ENCODE peak calls at places on chromosome 12, in seven cellular contexts. One of them, this sample, is unnamed.

GRCh38 chr12:43776498-43776897 is 17.7 kb downstream of the IRAK4 start:
- DNase-seq in lower lobe of right lung: no peak
- DNase-seq in IMR-90: peak
- DNase-seq in astrocyte of the spinal cord: peak
- DNase-seq in colonic mucosa: no peak
- DNase-seq in psoas muscle: no peak
- DNase-seq in cardiac fibroblast: peak
- DNase-seq in this sample: no peak

GRCh38 chr12:45257185-45257585 is 41.3 kb downstream of the ANO6 start:
- DNase-seq in lower lobe of right lung: no peak
- DNase-seq in IMR-90: no peak
- DNase-seq in astrocyte of the spinal cord: no peak
- DNase-seq in colonic mucosa: no peak
- DNase-seq in psoas muscle: no peak
- DNase-seq in cardiac fibroblast: no peak
- DNase-seq in this sample: no peak

GRCh38 chr12:114869091-114869834 is 185.3 kb upstream of the TBX3 start:
- DNase-seq in lower lobe of right lung: no peak
- DNase-seq in IMR-90: peak
- DNase-seq in astrocyte of the spinal cord: peak
- DNase-seq in colonic mucosa: no peak
- DNase-seq in psoas muscle: no peak
- DNase-seq in cardiac fibroblast: no peak
- DNase-seq in this sample: no peak

GRCh38 chr12:132489078-132489601 is 811 bp upstream of the FBRSL1 start:
- DNase-seq in lower lobe of right lung: peak
- DNase-seq in IMR-90: no peak
- DNase-seq in astrocyte of the spinal cord: no peak
- DNase-seq in colonic mucosa: peak
- DNase-seq in psoas muscle: peak
- DNase-seq in cardiac fibroblast: no peak
- DNase-seq in this sample: no peak

GRCh38 chr12:32106153-32106516 is 512 bp upstream of the BICD1 start:
- DNase-seq in lower lobe of right lung: no peak
- DNase-seq in IMR-90: no peak
- DNase-seq in astrocyte of the spinal cord: no peak
- DNase-seq in colonic mucosa: no peak
- DNase-seq in psoas muscle: no peak
- DNase-seq in cardiac fibroblast: no peak
- DNase-seq in this sample: no peak

GRCh38 chr12:34208331-34209258 is 186.3 kb downstream of the ALG10 start:
- DNase-seq in lower lobe of right lung: no peak
- DNase-seq in IMR-90: no peak
- DNase-seq in astrocyte of the spinal cord: no peak
- DNase-seq in colonic mucosa: no peak
- DNase-seq in psoas muscle: no peak
- DNase-seq in cardiac fibroblast: no peak
- DNase-seq in this sample: no peak

GRCh38 chr12:80484778-80485177 is 40.7 kb downstream of the PTPRQ start:
- DNase-seq in lower lobe of right lung: no peak
- DNase-seq in IMR-90: no peak
- DNase-seq in astrocyte of the spinal cord: no peak
- DNase-seq in colonic mucosa: no peak
- DNase-seq in psoas muscle: no peak
- DNase-seq in cardiac fibroblast: no peak
- DNase-seq in this sample: no peak

GRCh38 chr12:57454566-57455373 is at the start of gene INHBE:
- DNase-seq in lower lobe of right lung: no peak
- DNase-seq in IMR-90: peak
- DNase-seq in astrocyte of the spinal cord: peak
- DNase-seq in colonic mucosa: no peak
- DNase-seq in psoas muscle: peak
- DNase-seq in cardiac fibroblast: peak
- DNase-seq in this sample: peak

GRCh38 chr12:53078425-53079225 is 565 bp downstream of the SPRYD3 start:
- DNase-seq in lower lobe of right lung: no peak
- DNase-seq in IMR-90: peak
- DNase-seq in astrocyte of the spinal cord: no peak
- DNase-seq in colonic mucosa: peak
- DNase-seq in psoas muscle: no peak
- DNase-seq in cardiac fibroblast: peak
- DNase-seq in this sample: no peak

GRCh38 chr12:66272650-66273049 is 29.6 kb upstream of the HELB start:
- DNase-seq in lower lobe of right lung: no peak
- DNase-seq in IMR-90: no peak
- DNase-seq in astrocyte of the spinal cord: no peak
- DNase-seq in colonic mucosa: no peak
- DNase-seq in psoas muscle: no peak
- DNase-seq in cardiac fibroblast: no peak
- DNase-seq in this sample: no peak

GRCh38 chr12:19278407-19278806 is 148.9 kb downstream of the PLEKHA5 start:
- DNase-seq in lower lobe of right lung: no peak
- DNase-seq in IMR-90: no peak
- DNase-seq in astrocyte of the spinal cord: no peak
- DNase-seq in colonic mucosa: no peak
- DNase-seq in psoas muscle: no peak
- DNase-seq in cardiac fibroblast: no peak
- DNase-seq in this sample: no peak

GRCh38 chr12:113092478-113093408 is 36.2 kb downstream of the DTX1 start:
- DNase-seq in lower lobe of right lung: peak
- DNase-seq in IMR-90: no peak
- DNase-seq in astrocyte of the spinal cord: no peak
- DNase-seq in colonic mucosa: peak
- DNase-seq in psoas muscle: peak
- DNase-seq in cardiac fibroblast: peak
- DNase-seq in this sample: no peak
- TF ChIP-seq CTCF in lower lobe of right lung: no peak
- TF ChIP-seq CTCF in IMR-90: no peak
- TF ChIP-seq CTCF in astrocyte of the spinal cord: no peak
- TF ChIP-seq CTCF in colonic mucosa: no peak
- TF ChIP-seq CTCF in psoas muscle: no peak
- TF ChIP-seq CTCF in cardiac fibroblast: peak
- TF ChIP-seq CTCF in this sample: no peak

GRCh38 chr12:116358850-116359761 is 81.6 kb upstream of the MED13L start:
- DNase-seq in lower lobe of right lung: peak
- DNase-seq in IMR-90: peak
- DNase-seq in astrocyte of the spinal cord: peak
- DNase-seq in colonic mucosa: peak
- DNase-seq in psoas muscle: peak
- DNase-seq in cardiac fibroblast: peak
- DNase-seq in this sample: peak
- H3K4me3 ChIP-seq in lower lobe of right lung: peak
- H3K4me3 ChIP-seq in IMR-90: no peak
- H3K4me3 ChIP-seq in astrocyte of the spinal cord: no peak
- H3K4me3 ChIP-seq in colonic mucosa: no peak
- H3K4me3 ChIP-seq in psoas muscle: peak
- H3K4me3 ChIP-seq in cardiac fibroblast: peak
- H3K4me3 ChIP-seq in this sample: no peak

GRCh38 chr12:40033260-40033649 is 72.6 kb downstream of the SLC2A13 start:
- DNase-seq in lower lobe of right lung: no peak
- DNase-seq in IMR-90: no peak
- DNase-seq in astrocyte of the spinal cord: no peak
- DNase-seq in colonic mucosa: peak
- DNase-seq in psoas muscle: no peak
- DNase-seq in cardiac fibroblast: no peak
- DNase-seq in this sample: no peak

GRCh38 chr12:40032433-40033259 is 73.2 kb downstream of the SLC2A13 start:
- DNase-seq in lower lobe of right lung: no peak
- DNase-seq in IMR-90: no peak
- DNase-seq in astrocyte of the spinal cord: no peak
- DNase-seq in colonic mucosa: no peak
- DNase-seq in psoas muscle: no peak
- DNase-seq in cardiac fibroblast: no peak
- DNase-seq in this sample: no peak

GRCh38 chr12:40034712-40035111 is 71.2 kb downstream of the SLC2A13 start:
- DNase-seq in lower lobe of right lung: no peak
- DNase-seq in IMR-90: peak
- DNase-seq in astrocyte of the spinal cord: no peak
- DNase-seq in colonic mucosa: no peak
- DNase-seq in psoas muscle: no peak
- DNase-seq in cardiac fibroblast: peak
- DNase-seq in this sample: no peak

GRCh38 chr12:40034156-40034555 is 71.7 kb downstream of the SLC2A13 start:
- DNase-seq in lower lobe of right lung: no peak
- DNase-seq in IMR-90: no peak
- DNase-seq in astrocyte of the spinal cord: no peak
- DNase-seq in colonic mucosa: no peak
- DNase-seq in psoas muscle: no peak
- DNase-seq in cardiac fibroblast: peak
- DNase-seq in this sample: no peak

DNA sequence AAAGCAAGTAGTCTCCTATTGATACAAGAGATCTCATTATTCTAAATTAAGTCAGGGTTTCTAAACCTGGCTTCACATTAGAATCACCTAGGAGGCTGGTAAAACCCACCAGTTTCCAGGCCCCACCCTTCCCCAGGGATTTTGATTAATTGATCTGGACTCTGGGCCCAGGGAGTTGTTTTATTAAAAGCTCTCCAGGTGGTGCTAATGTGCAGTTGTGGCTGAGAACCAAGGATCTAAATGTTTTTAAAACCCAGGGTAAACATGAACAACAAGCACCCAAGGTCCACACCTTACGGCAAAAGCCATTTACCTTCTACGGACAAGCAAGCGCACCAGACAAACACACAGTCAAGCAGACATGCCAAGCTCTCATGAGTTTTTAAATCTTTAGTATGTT is 73.9 kb downstream of the SLC2A13 start:
- DNase-seq in lower lobe of right lung: no peak
- DNase-seq in IMR-90: no peak
- DNase-seq in astrocyte of the spinal cord: no peak
- DNase-seq in colonic mucosa: no peak
- DNase-seq in psoas muscle: no peak
- DNase-seq in cardiac fibroblast: peak
- DNase-seq in this sample: no peak
- TF ChIP-seq CTCF in lower lobe of right lung: no peak
- TF ChIP-seq CTCF in IMR-90: no peak
- TF ChIP-seq CTCF in astrocyte of the spinal cord: no peak
- TF ChIP-seq CTCF in colonic mucosa: no peak
- TF ChIP-seq CTCF in psoas muscle: no peak
- TF ChIP-seq CTCF in cardiac fibroblast: no peak
- TF ChIP-seq CTCF in this sample: no peak

DNA sequence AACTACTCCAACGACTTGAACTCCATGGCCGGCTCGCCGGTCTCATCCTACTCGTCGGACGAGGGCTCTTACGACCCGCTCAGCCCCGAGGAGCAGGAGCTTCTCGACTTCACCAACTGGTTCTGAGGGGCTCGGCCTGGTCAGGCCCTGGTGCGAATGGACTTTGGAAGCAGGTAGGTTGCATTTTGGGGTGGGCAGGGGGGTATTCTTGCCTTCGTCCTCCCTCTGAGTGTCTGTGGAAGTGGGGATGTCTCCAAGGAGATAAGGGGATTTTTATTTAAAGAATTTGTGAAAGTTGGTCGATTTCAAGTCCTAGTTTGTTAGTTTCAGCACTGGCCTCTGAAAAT is 1.3 kb downstream of the ASCL1 start:
- DNase-seq in lower lobe of right lung: no peak
- DNase-seq in IMR-90: no peak
- DNase-seq in astrocyte of the spinal cord: no peak
- DNase-seq in colonic mucosa: no peak
- DNase-seq in psoas muscle: no peak
- DNase-seq in cardiac fibroblast: no peak
- DNase-seq in this sample: no peak
- H3K4me3 ChIP-seq in lower lobe of right lung: peak
- H3K4me3 ChIP-seq in IMR-90: no peak
- H3K4me3 ChIP-seq in astrocyte of the spinal cord: no peak
- H3K4me3 ChIP-seq in colonic mucosa: no peak
- H3K4me3 ChIP-seq in psoas muscle: peak
- H3K4me3 ChIP-seq in cardiac fibroblast: no peak
- H3K4me3 ChIP-seq in this sample: peak

DNA sequence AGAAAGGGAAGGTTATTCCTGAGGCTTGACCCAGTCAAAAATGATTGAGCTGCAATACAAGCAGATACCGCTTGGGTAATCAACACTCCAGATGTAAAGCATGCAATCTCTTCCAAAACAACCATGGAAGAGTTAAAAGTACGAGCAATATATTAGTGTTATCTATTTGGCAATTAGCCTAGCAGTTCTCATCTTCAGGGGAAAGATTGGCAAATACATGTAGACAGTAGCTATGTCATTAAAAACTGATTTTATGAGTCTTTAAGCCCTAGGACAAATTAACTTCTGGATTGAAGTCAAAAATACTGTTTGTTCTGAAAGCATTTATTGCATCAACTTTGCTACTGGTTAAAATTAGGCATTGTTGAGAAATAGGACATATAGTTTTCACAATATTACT is 9.3 kb upstream of the GYS2 start:
- DNase-seq in lower lobe of right lung: no peak
- DNase-seq in IMR-90: no peak
- DNase-seq in astrocyte of the spinal cord: no peak
- DNase-seq in colonic mucosa: no peak
- DNase-seq in psoas muscle: no peak
- DNase-seq in cardiac fibroblast: peak
- DNase-seq in this sample: no peak
- TF ChIP-seq CTCF in lower lobe of right lung: no peak
- TF ChIP-seq CTCF in IMR-90: no peak
- TF ChIP-seq CTCF in astrocyte of the spinal cord: no peak
- TF ChIP-seq CTCF in colonic mucosa: no peak
- TF ChIP-seq CTCF in psoas muscle: no peak
- TF ChIP-seq CTCF in cardiac fibroblast: peak
- TF ChIP-seq CTCF in this sample: no peak

GRCh38 chr12:22282283-22282682 is 52.2 kb downstream of the ST8SIA1 start:
- DNase-seq in lower lobe of right lung: no peak
- DNase-seq in IMR-90: peak
- DNase-seq in astrocyte of the spinal cord: peak
- DNase-seq in colonic mucosa: no peak
- DNase-seq in psoas muscle: no peak
- DNase-seq in cardiac fibroblast: peak
- DNase-seq in this sample: no peak
- H3K4me3 ChIP-seq in lower lobe of right lung: no peak
- H3K4me3 ChIP-seq in IMR-90: no peak
- H3K4me3 ChIP-seq in astrocyte of the spinal cord: no peak
- H3K4me3 ChIP-seq in colonic mucosa: no peak
- H3K4me3 ChIP-seq in psoas muscle: no peak
- H3K4me3 ChIP-seq in cardiac fibroblast: no peak
- H3K4me3 ChIP-seq in this sample: peak

GRCh38 chr12:51424094-51424661 is 453 bp upstream of the SLC4A8 start:
- DNase-seq in lower lobe of right lung: no peak
- DNase-seq in IMR-90: no peak
- DNase-seq in astrocyte of the spinal cord: no peak
- DNase-seq in colonic mucosa: no peak
- DNase-seq in psoas muscle: no peak
- DNase-seq in cardiac fibroblast: no peak
- DNase-seq in this sample: no peak

GRCh38 chr12:51417826-51418225 is 6.8 kb upstream of the SLC4A8 start:
- DNase-seq in lower lobe of right lung: no peak
- DNase-seq in IMR-90: no peak
- DNase-seq in astrocyte of the spinal cord: no peak
- DNase-seq in colonic mucosa: no peak
- DNase-seq in psoas muscle: no peak
- DNase-seq in cardiac fibroblast: no peak
- DNase-seq in this sample: no peak

GRCh38 chr12:51421266-51421884 is 3.3 kb upstream of the SLC4A8 start:
- DNase-seq in lower lobe of right lung: no peak
- DNase-seq in IMR-90: peak
- DNase-seq in astrocyte of the spinal cord: peak
- DNase-seq in colonic mucosa: peak
- DNase-seq in psoas muscle: no peak
- DNase-seq in cardiac fibroblast: peak
- DNase-seq in this sample: no peak

GRCh38 chr12:51415931-51416330 is 8.7 kb upstream of the SLC4A8 start:
- DNase-seq in lower lobe of right lung: no peak
- DNase-seq in IMR-90: no peak
- DNase-seq in astrocyte of the spinal cord: no peak
- DNase-seq in colonic mucosa: no peak
- DNase-seq in psoas muscle: no peak
- DNase-seq in cardiac fibroblast: no peak
- DNase-seq in this sample: no peak

GRCh38 chr12:51419473-51420228 is 5.0 kb upstream of the SLC4A8 start:
- DNase-seq in lower lobe of right lung: no peak
- DNase-seq in IMR-90: no peak
- DNase-seq in astrocyte of the spinal cord: no peak
- DNase-seq in colonic mucosa: no peak
- DNase-seq in psoas muscle: no peak
- DNase-seq in cardiac fibroblast: no peak
- DNase-seq in this sample: no peak
- TF ChIP-seq CTCF in lower lobe of right lung: no peak
- TF ChIP-seq CTCF in IMR-90: peak
- TF ChIP-seq CTCF in astrocyte of the spinal cord: peak
- TF ChIP-seq CTCF in colonic mucosa: no peak
- TF ChIP-seq CTCF in psoas muscle: no peak
- TF ChIP-seq CTCF in cardiac fibroblast: no peak
- TF ChIP-seq CTCF in this sample: no peak

This sample was measured in vagina.